ENCODE peak calls at places on chromosome 4, in ten cellular contexts. O is ELF-1; L is stimulated activated effector memory CD8-positive, alpha-beta T cell treated with anti-CD3 and anti-CD28 coated beads, Interleukin-12 subunit alpha, Interleukin-12 subunit beta, amount 100 ng/mL, for 72 hours; E is germinal center; I is SW 1271; N is hypothalamus; D is AG09309; V is effector memory CD4-positive, alpha-beta T cell; X is stimulated activated CD8-positive, alpha-beta memory T cell treated with anti-CD3 and anti-CD28 coated beads, Interleukin-15, amount 100 ng/mL, for 24 hours; W is iPS DF 6.9. F is an unnamed sample.

GRCh38 chr4:79695848-79696247 is 287.8 kb upstream of the GK2 start:
- DNase-seq in O (peak), L (no peak), E (no peak), I (no peak), N (no peak), D (no peak), V (no peak), X (no peak), W (no peak), F (no peak)

GRCh38 chr4:110278127-110278526 is 79.7 kb upstream of the ELOVL6 start:
- DNase-seq in O (no peak), L (no peak), E (no peak), I (no peak), N (no peak), D (no peak), V (no peak), X (no peak), W (no peak), F (no peak)

GRCh38 chr4:20017035-20017434 is 234.7 kb upstream of the SLIT2 start:
- DNase-seq in O (no peak), L (no peak), E (no peak), I (no peak), N (no peak), D (peak), V (no peak), X (no peak), W (no peak), F (no peak)

GRCh38 chr4:11616856-11617255 is 188.2 kb upstream of the HS3ST1 start:
- DNase-seq in O (no peak), L (no peak), E (no peak), I (no peak), N (no peak), D (no peak), V (no peak), X (no peak), W (no peak), F (no peak)

GRCh38 chr4:2937146-2937857 is 25.9 kb downstream of the NOP14 start:
- DNase-seq in O (no peak), L (peak), E (no peak), I (no peak), N (no peak), D (no peak), V (no peak), X (no peak), W (no peak), F (no peak)

GRCh38 chr4:31045724-31046318 is 325.7 kb downstream of the PCDH7 start:
- DNase-seq in O (no peak), L (no peak), E (no peak), I (no peak), N (no peak), D (no peak), V (no peak), X (no peak), W (no peak), F (no peak)

GRCh38 chr4:39042365-39042764 is 10.2 kb upstream of the TMEM156 start:
- DNase-seq in O (no peak), L (no peak), E (no peak), I (no peak), N (no peak), D (no peak), V (no peak), X (no peak), W (no peak), F (no peak)

GRCh38 chr4:127045872-127046271 is 586.9 kb upstream of the INTU start:
- DNase-seq in O (no peak), L (no peak), E (no peak), I (no peak), N (no peak), D (no peak), V (no peak), X (no peak), W (no peak), F (no peak)

GRCh38 chr4:103046416-103047290 is 27.1 kb upstream of the SLC9B1 start:
- DNase-seq in O (peak), L (no peak), E (peak), I (no peak), N (no peak), D (no peak), V (no peak), X (no peak), W (peak), F (peak)

GRCh38 chr4:110087116-110087708 is 111.2 kb downstream of the ELOVL6 start:
- DNase-seq in O (no peak), L (no peak), E (no peak), I (no peak), N (no peak), D (peak), V (no peak), X (no peak), W (no peak), F (no peak)

GRCh38 chr4:151567056-151567455 is 158.1 kb downstream of the FHIP1A start:
- DNase-seq in O (no peak), L (no peak), E (no peak), I (no peak), N (no peak), D (no peak), V (no peak), X (no peak), W (no peak), F (no peak)

GRCh38 chr4:173526724-173527102 is 3.3 kb downstream of the HAND2 start:
- DNase-seq in O (no peak), L (no peak), E (no peak), I (no peak), N (no peak), D (no peak), V (no peak), X (no peak), W (no peak), F (peak)